ENCODE peak calls at places on chromosomes 6 and 20, in seven cellular contexts. M is effector memory CD4-positive, alpha-beta T cell; A is left ventricle myocardium inferior; T is upper lobe of right lung; Q is OCI-LY7; X is cardiac muscle cell; V is endodermal cell. J is an unnamed sample. For H3K9me3, the result is how much of the 10 kb centered on the place peaks cover.

GRCh38 chr20:33995053-33995816 is 1.5 kb downstream of the RALY start:
- DNase-seq in M (no peak), A (no peak), T (no peak), Q (peak), X (peak), V (no peak), J (no peak)

GRCh38 chr6:139940741-139941712 is 566.6 kb upstream of the CITED2 start:
- DNase-seq in M (no peak), A (no peak), T (no peak), Q (no peak), X (peak), V (no peak), J (no peak)

GRCh38 chr20:41309817-41310216 is 7.7 kb downstream of the ZHX3 start:
- DNase-seq in M (no peak), A (no peak), T (no peak), Q (no peak), X (peak), V (no peak), J (no peak)

GRCh38 chr6:163446529-163446928 is 32.0 kb downstream of the QKI start:
- DNase-seq in M (no peak), A (no peak), T (no peak), Q (no peak), X (no peak), V (no peak), J (no peak)

GRCh38 chr20:37243937-37244571 is 17.6 kb downstream of the GHRH start:
- DNase-seq in M (no peak), A (peak), T (no peak), Q (no peak), X (peak), V (no peak), J (no peak)

GRCh38 chr20:58818585-58819285 is 32.0 kb downstream of the GNAS-AS1 start:
- DNase-seq in M (no peak), A (no peak), T (no peak), Q (no peak), X (peak), V (no peak), J (no peak)

GRCh38 chr20:37528442-37529213 is 952 bp upstream of the BLCAP start:
- DNase-seq in M (no peak), A (no peak), T (no peak), Q (no peak), X (no peak), V (peak), J (no peak)

GRCh38 chr6:41426888-41427641 is 91.7 kb downstream of the NCR2 start:
- DNase-seq in M (no peak), A (no peak), T (no peak), Q (no peak), X (no peak), V (peak), J (no peak)

GRCh38 chr6:121760640-121761213 is 325.3 kb downstream of the GJA1 start:
- DNase-seq in M (no peak), A (no peak), T (no peak), Q (no peak), X (no peak), V (peak), J (no peak)

GRCh38 chr20:35079472-35080347 is 12.9 kb downstream of the TRPC4AP start:
- DNase-seq in M (no peak), A (no peak), T (no peak), Q (no peak), X (no peak), V (no peak), J (no peak)

GRCh38 chr20:54774423-54774822 is 299.0 kb downstream of the DOK5 start:
- DNase-seq in M (no peak), A (no peak), T (no peak), Q (no peak), X (no peak), V (peak), J (no peak)

GRCh38 chr20:20568604-20569205 is 143.7 kb downstream of the RALGAPA2 start:
- DNase-seq in M (no peak), A (no peak), T (no peak), Q (peak), X (peak), V (peak), J (peak)

GRCh38 chr20:35490736-35491181 is 35.4 kb downstream of the CEP250 start:
- DNase-seq in M (peak), A (no peak), T (no peak), Q (peak), X (no peak), V (no peak), J (peak)

GRCh38 chr20:40689100-40689942 is at the start of gene MAFB:
- DNase-seq in M (no peak), A (peak), T (peak), Q (no peak), X (peak), V (peak), J (no peak)

GRCh38 chr6:26595669-26596269 is 984 bp upstream of the ABT1 start:
- DNase-seq in M (peak), A (peak), T (peak), Q (peak), X (peak), V (peak), J (peak)

GRCh38 chr6:125986956-125987617 is 747 bp downstream of the TRMT11 start:
- DNase-seq in M (no peak), A (no peak), T (no peak), Q (peak), X (peak), V (no peak), J (no peak)

GRCh38 chr20:15257071-15257470 is 919.7 kb upstream of the FLRT3 start:
- DNase-seq in M (no peak), A (no peak), T (no peak), Q (no peak), X (no peak), V (no peak), J (no peak)

GRCh38 chr6:170224694-170225660 is 65.9 kb downstream of the DLL1 start:
- DNase-seq in M (no peak), A (no peak), T (peak), Q (no peak), X (no peak), V (peak), J (no peak)

GRCh38 chr6:86706449-86706848 is 230.9 kb upstream of the HTR1E start:
- DNase-seq in M (no peak), A (no peak), T (no peak), Q (no peak), X (no peak), V (peak), J (no peak)

GRCh38 chr6:17589402-17590116 is 10.5 kb upstream of the FAM8A1 start:
- DNase-seq in M (no peak), A (no peak), T (no peak), Q (no peak), X (peak), V (no peak), J (peak)

GRCh38 chr6:85129881-85130280 is 320.0 kb upstream of the NT5E start:
- DNase-seq in M (no peak), A (no peak), T (no peak), Q (peak), X (peak), V (no peak), J (no peak)

DNA sequence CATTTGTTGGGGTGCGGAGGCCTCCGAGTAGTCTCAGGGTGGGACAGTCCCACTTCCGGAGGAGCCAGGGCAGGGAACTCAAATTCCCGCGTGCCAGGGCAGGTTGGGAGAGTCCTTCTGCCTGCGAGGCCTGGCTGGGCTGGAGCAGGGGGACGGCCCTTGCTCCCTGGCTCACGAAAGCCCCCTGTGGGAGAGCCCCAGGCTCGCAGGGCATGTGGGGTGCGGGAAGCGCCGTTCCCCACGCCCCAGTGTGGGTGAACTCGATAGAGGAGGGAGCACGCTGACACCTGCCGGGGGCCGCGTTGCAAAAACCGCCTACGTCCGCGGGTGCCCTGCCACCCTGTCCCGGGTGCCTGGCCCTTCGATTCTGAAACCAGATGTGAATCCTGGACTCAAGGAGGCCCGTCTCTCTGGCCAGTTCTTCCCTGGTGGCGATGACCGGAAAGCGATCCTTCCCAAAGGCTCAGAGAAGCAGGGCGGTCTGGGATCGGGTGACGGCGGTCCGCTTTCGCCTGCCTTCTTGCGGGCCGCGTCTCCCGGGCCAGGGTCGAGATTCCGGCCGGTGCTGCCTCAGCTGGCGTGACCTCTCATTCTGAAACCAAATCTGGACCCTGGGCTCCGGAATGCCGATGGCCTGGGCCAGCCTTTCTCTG is 1846.5 kb upstream of the DEFB115 start:
- DNase-seq in M (no peak), A (no peak), T (no peak), Q (no peak), X (no peak), V (no peak), J (no peak)
- H3K9me3 ChIP-seq in M (under half), A (under half), T (under half), Q (under half), X (under half), V (under half), J (under half)

GRCh38 chr20:24862186-24862585 is 86.9 kb upstream of the CST7 start:
- DNase-seq in M (no peak), A (no peak), T (no peak), Q (no peak), X (no peak), V (no peak), J (no peak)

GRCh38 chr20:24866008-24866407 is 83.1 kb upstream of the CST7 start:
- DNase-seq in M (no peak), A (no peak), T (no peak), Q (no peak), X (no peak), V (no peak), J (no peak)

GRCh38 chr20:24866742-24867141 is 82.3 kb upstream of the CST7 start:
- DNase-seq in M (no peak), A (no peak), T (no peak), Q (no peak), X (no peak), V (no peak), J (no peak)

GRCh38 chr20:24862606-24863005 is 86.5 kb upstream of the CST7 start:
- DNase-seq in M (no peak), A (no peak), T (no peak), Q (no peak), X (no peak), V (no peak), J (no peak)

DNA sequence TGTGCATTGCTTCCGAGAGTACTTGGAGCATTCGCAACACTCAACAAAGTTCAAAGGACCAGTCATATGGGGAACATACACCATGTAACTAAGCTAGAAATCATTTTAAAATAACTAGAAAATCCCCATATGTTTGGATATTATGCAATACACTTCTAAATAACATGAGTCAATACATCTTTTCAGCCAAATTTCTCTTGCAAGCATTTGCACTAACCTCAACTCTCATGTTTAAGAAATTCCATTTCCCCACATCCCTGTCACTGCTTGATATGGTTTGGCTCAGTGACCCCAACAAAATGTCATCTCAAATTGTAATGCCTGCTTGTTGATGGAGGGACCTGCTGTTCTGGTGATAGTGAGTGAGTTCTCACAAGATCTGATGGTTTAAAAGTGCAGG is 85.7 kb upstream of the CST7 start:
- DNase-seq in M (no peak), A (no peak), T (no peak), Q (no peak), X (peak), V (no peak), J (no peak)
- H3K9me3 ChIP-seq in M (under half), A (under half), T (under half), Q (under half), X (under half), V (under half), J (under half)

GRCh38 chr6:107661291-107661690 is 162.8 kb downstream of the SCML4 start:
- DNase-seq in M (no peak), A (no peak), T (no peak), Q (no peak), X (no peak), V (no peak), J (no peak)
- H3K9me3 ChIP-seq in M (under half), A (under half), T (under half), Q (under half), X (under half), V (under half), J (under half)

DNA sequence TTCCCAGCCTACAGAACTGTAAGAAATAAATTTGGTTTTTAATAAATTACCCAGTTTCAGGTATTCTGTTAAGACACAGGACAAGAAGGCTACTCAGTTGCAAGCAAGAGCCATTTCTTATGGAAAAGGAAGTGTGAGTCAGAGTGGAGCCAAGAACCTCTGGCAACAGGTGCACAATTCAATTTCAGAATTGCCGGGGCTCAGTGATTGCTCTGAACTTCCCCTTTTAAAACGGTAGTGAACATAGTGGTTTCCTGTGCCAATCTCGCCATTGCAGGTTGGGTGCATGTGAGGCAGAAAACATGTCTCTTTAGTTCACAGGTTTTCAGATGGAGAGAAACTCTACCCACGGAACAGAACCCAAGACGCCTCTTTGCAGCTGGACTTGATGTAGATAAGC is 16.4 kb downstream of the PIGT start:
- DNase-seq in M (no peak), A (no peak), T (no peak), Q (peak), X (no peak), V (no peak), J (no peak)
- H3K9me3 ChIP-seq in M (under half), A (under half), T (under half), Q (under half), X (under half), V (under half), J (under half)